ENCODE peak calls at places on chromosome 17, in five cellular contexts. E is AG09309, Z is fibroblast of lung, W is AG10803, R is OCI-LY7. T is an unnamed sample.

GRCh38 chr17:72804949-72805348 is 287.5 kb downstream of the SLC39A11 start:
- DNase-seq in E (no peak), Z (peak; percentile 8), W (no peak), R (no peak), T (no peak)

GRCh38 chr17:46274238-46274637 is 20.7 kb upstream of the LRRC37A start:
- DNase-seq in E (no peak), Z (no peak), W (no peak), R (no peak), T (no peak)

GRCh38 chr17:17713839-17714238 is 32.6 kb downstream of the RAI1 start:
- DNase-seq in E (no peak), Z (peak; percentile 84), W (peak; percentile 54), R (no peak), T (peak; percentile 76)

GRCh38 chr17:29242790-29243189 is 3.9 kb upstream of the CRYBA1 start:
- DNase-seq in E (no peak), Z (no peak), W (no peak), R (no peak), T (no peak)

GRCh38 chr17:1082579-1082978 is 85.7 kb downstream of the TIMM22 start:
- DNase-seq in E (peak; percentile 14), Z (peak; percentile 83), W (peak; percentile 4), R (no peak), T (no peak)

GRCh38 chr17:8055851-8056231 is 17.0 kb downstream of the ALOX15B start:
- DNase-seq in E (no peak), Z (no peak), W (no peak), R (no peak), T (no peak)

GRCh38 chr17:9443811-9444210 is 131.8 kb downstream of the STX8 start:
- DNase-seq in E (no peak), Z (peak; percentile 19), W (no peak), R (no peak), T (no peak)

GRCh38 chr17:15264542-15264941 is 584 bp downstream of the PMP22 start:
- DNase-seq in E (no peak), Z (no peak), W (no peak), R (no peak), T (no peak)

GRCh38 chr17:223723-224471 is 42.4 kb upstream of the DOC2B start:
- DNase-seq in E (no peak), Z (no peak), W (no peak), R (no peak), T (no peak)

GRCh38 chr17:6090253-6090652 is 20.1 kb downstream of the WSCD1 start:
- DNase-seq in E (no peak), Z (no peak), W (no peak), R (no peak), T (no peak)

GRCh38 chr17:27798376-27798775 is 2.0 kb downstream of the NOS2 start:
- DNase-seq in E (no peak), Z (no peak), W (no peak), R (no peak), T (no peak)

GRCh38 chr17:44971776-44972483 is 3.8 kb upstream of the C1QL1 start:
- DNase-seq in E (no peak), Z (peak; percentile 81), W (peak; percentile 37), R (no peak), T (no peak)

GRCh38 chr17:4533522-4534502 is 21.4 kb downstream of the MYBBP1A start:
- DNase-seq in E (no peak), Z (no peak), W (no peak), R (no peak), T (peak; percentile 68)

GRCh38 chr17:7435676-7436555 is 681 bp downstream of the TMEM102 start:
- DNase-seq in E (no peak), Z (no peak), W (no peak), R (peak; percentile 83), T (no peak)

GRCh38 chr17:45719335-45720071 is 64.6 kb upstream of the CRHR1 start:
- DNase-seq in E (peak; percentile 84), Z (peak; percentile 89), W (peak; percentile 78), R (no peak), T (peak; percentile 30)

GRCh38 chr17:44688675-44689491 is 693 bp downstream of the CCDC43 start:
- DNase-seq in E (no peak), Z (peak; percentile 36), W (no peak), R (peak; percentile 11), T (no peak)

GRCh38 chr17:33594000-33594399 is 300.9 kb upstream of the ASIC2 start:
- DNase-seq in E (no peak), Z (no peak), W (no peak), R (no peak), T (no peak)

GRCh38 chr17:67289174-67289876 is 44.3 kb upstream of the HELZ start:
- DNase-seq in E (peak; percentile 29), Z (peak; percentile 64), W (peak; percentile 72), R (peak; percentile 9), T (peak; percentile 17)

GRCh38 chr17:58318065-58318481 is 10.5 kb downstream of the TSPOAP1 start:
- DNase-seq in E (no peak), Z (no peak), W (no peak), R (no peak), T (no peak)

GRCh38 chr17:65994679-65995078 is 197.3 kb downstream of the CEP112 start:
- DNase-seq in E (no peak), Z (no peak), W (no peak), R (no peak), T (no peak)

GRCh38 chr17:80956321-80957190 is 35.1 kb upstream of the CHMP6 start:
- DNase-seq in E (no peak), Z (no peak), W (no peak), R (no peak), T (no peak)

GRCh38 chr17:3543453-3543852 is 14.2 kb downstream of the TRPV3 start:
- DNase-seq in E (no peak), Z (no peak), W (no peak), R (no peak), T (no peak)

GRCh38 chr17:18921912-18922451 is 30.0 kb upstream of the SLC5A10 start:
- DNase-seq in E (no peak), Z (peak; percentile 77), W (no peak), R (peak; percentile 45), T (no peak)

GRCh38 chr17:63696381-63696961 is 3.5 kb downstream of the LIMD2 start:
- DNase-seq in E (no peak), Z (no peak), W (peak; percentile 38), R (peak; percentile 84), T (no peak)
- TF ChIP-seq CTCF in E (peak; percentile 40), Z (peak; percentile 31), W (peak; percentile 42), R (peak; percentile 70), T (peak; percentile 59)

GRCh38 chr17:82529914-82530300 is 10.4 kb downstream of the FOXK2 start:
- DNase-seq in E (no peak), Z (no peak), W (no peak), R (no peak), T (no peak)

GRCh38 chr17:82536220-82537201 is 17.0 kb downstream of the FOXK2 start:
- DNase-seq in E (no peak), Z (peak; percentile 86), W (peak; percentile 81), R (no peak), T (peak; percentile 63)

GRCh38 chr17:82531431-82531881 is 11.9 kb downstream of the FOXK2 start:
- DNase-seq in E (no peak), Z (peak; percentile 90), W (peak; percentile 55), R (no peak), T (no peak)

GRCh38 chr17:82528484-82529265 is 9.1 kb downstream of the FOXK2 start:
- DNase-seq in E (no peak), Z (peak; percentile 32), W (peak; percentile 74), R (peak; percentile 55), T (no peak)

DNA sequence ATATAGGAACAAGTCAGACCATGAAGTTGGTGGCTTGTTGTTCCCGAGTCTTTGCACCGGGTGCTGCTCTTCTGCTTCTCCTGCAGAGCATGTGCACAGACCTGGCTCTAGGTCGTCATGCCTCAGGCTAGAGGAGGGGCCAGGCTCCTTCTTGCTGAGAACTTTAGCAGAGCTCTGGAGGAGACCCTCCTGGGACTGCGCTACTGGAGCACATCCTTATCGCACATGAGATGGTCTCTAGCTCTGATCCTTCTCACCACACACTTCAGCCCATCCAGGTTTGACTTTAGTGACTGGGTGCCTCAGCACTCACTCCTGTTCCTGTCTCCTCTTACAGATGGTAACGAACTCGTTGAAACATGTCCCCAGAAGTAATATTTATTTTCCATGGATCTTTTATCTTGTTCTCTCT is 14.9 kb downstream of the FOXK2 start:
- DNase-seq in E (no peak), Z (no peak), W (no peak), R (no peak), T (no peak)
- H3K4me3 ChIP-seq in E (no peak overlapping the region), Z (no peak overlapping the region), W (no peak overlapping the region), R (no peak overlapping the region), T (no peak overlapping the region)

GRCh38 chr17:70599198-70599597 is 429.9 kb downstream of the KCNJ2 start:
- DNase-seq in E (no peak), Z (no peak), W (no peak), R (no peak), T (no peak)
- TF ChIP-seq CTCF in E (no peak), Z (no peak), W (no peak), R (no peak), T (no peak)

GRCh38 chr17:37745801-37746426 is 1.1 kb upstream of the HNF1B start:
- DNase-seq in E (no peak), Z (no peak), W (no peak), R (no peak), T (no peak)

GRCh38 chr17:37744961-37745800 is at the start of gene HNF1B:
- DNase-seq in E (no peak), Z (no peak), W (no peak), R (no peak), T (no peak)

GRCh38 chr17:37744633-37744927 is 279 bp downstream of the HNF1B start:
- DNase-seq in E (no peak), Z (no peak), W (no peak), R (no peak), T (no peak)

GRCh38 chr17:37747222-37747621 is 2.4 kb upstream of the HNF1B start:
- DNase-seq in E (no peak), Z (no peak), W (no peak), R (no peak), T (no peak)

DNA sequence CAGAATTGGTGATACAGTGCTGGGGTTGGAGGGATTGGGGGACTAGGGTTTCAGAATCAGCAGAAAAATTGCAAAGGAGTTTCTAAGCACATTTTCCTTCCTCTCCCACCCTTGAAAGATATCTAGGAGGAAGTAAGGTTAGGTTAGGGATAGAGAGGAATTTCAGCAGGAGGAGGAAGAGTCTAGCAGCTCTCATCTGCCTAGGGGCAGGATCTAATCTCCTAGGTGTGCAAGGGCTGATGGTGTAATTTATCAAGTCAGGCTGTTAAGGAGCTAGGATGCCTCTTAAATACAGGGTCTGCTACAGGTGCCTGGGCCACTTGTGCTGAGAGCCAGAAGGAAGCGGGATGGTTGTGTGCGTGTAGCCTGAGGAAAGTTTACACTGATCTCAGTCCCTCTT is 1.8 kb upstream of the HNF1B start:
- DNase-seq in E (no peak), Z (no peak), W (no peak), R (no peak), T (no peak)
- H3K4me3 ChIP-seq in E (no peak overlapping the region), Z (no peak overlapping the region), W (no peak overlapping the region), R (no peak overlapping the region), T (no peak overlapping the region)